ENCODE peak calls at places on chromosomes 16 and 17, in nine cellular contexts. T is HCT116, O is AG09319, L is psoas muscle, A is brain microvascular endothelial cell, U is progenitor cell of endocrine pancreas, F is fibroblast of mammary gland, Z is chondrocyte, B is D721Med. G is an unnamed sample.

GRCh38 chr16:1407749-1408148 is 6.8 kb downstream of the UNKL start:
- DNase-seq in T (no peak), O (peak; percentile 19), L (no peak), A (no peak), U (no peak), F (peak; percentile 64), Z (no peak), B (no peak), G (no peak)

GRCh38 chr17:82283208-82283749 is 9.8 kb upstream of the CSNK1D start:
- DNase-seq in T (no peak), O (no peak), L (no peak), A (peak; percentile 70), U (no peak), F (peak; percentile 88), Z (no peak), B (no peak), G (no peak)

GRCh38 chr17:29076722-29077121 is 33.8 kb downstream of the PIPOX start:
- DNase-seq in T (no peak), O (no peak), L (no peak), A (no peak), U (no peak), F (no peak), Z (no peak), B (no peak), G (no peak)

GRCh38 chr16:70660672-70661350 is 14.5 kb downstream of the IL34 start:
- DNase-seq in T (no peak), O (no peak), L (no peak), A (no peak), U (no peak), F (no peak), Z (no peak), B (no peak), G (no peak)

GRCh38 chr16:86718118-86718517 is 139.8 kb downstream of the FOXL1 start:
- DNase-seq in T (no peak), O (no peak), L (no peak), A (no peak), U (no peak), F (no peak), Z (no peak), B (no peak), G (no peak)

GRCh38 chr16:19294156-19294649 is 8.7 kb downstream of the CLEC19A start:
- DNase-seq in T (no peak), O (no peak), L (peak; percentile 49), A (no peak), U (no peak), F (peak; percentile 13), Z (no peak), B (no peak), G (no peak)

GRCh38 chr16:89687092-89687940 is 827 bp downstream of the CDK10 start:
- DNase-seq in T (no peak), O (no peak), L (no peak), A (peak; percentile 57), U (peak; percentile 42), F (peak; percentile 66), Z (peak; percentile 60), B (no peak), G (no peak)

GRCh38 chr16:55499951-55500350 is 8.9 kb upstream of the LPCAT2 start:
- DNase-seq in T (peak; percentile 41), O (peak; percentile 95), L (no peak), A (peak; percentile 99), U (no peak), F (peak; percentile 96), Z (no peak), B (no peak), G (peak; percentile 99)

GRCh38 chr16:86794216-86794864 is 216.0 kb downstream of the FOXL1 start:
- DNase-seq in T (no peak), O (no peak), L (no peak), A (no peak), U (no peak), F (no peak), Z (no peak), B (no peak), G (no peak)

GRCh38 chr17:63550816-63551639 is 751 bp downstream of the DCAF7 start:
- DNase-seq in T (no peak), O (no peak), L (no peak), A (peak; percentile 42), U (no peak), F (peak; percentile 31), Z (peak; percentile 85), B (no peak), G (no peak)

GRCh38 chr17:50575581-50576210 is 15.2 kb downstream of the CACNA1G start:
- DNase-seq in T (no peak), O (no peak), L (no peak), A (no peak), U (no peak), F (no peak), Z (no peak), B (no peak), G (no peak)

GRCh38 chr17:50579399-50579798 is 18.9 kb downstream of the CACNA1G start:
- DNase-seq in T (no peak), O (no peak), L (no peak), A (no peak), U (no peak), F (no peak), Z (no peak), B (no peak), G (no peak)

GRCh38 chr17:50576864-50577263 is 16.3 kb downstream of the CACNA1G start:
- DNase-seq in T (no peak), O (no peak), L (no peak), A (no peak), U (no peak), F (no peak), Z (no peak), B (no peak), G (no peak)

GRCh38 chr17:50578173-50578572 is 17.7 kb downstream of the CACNA1G start:
- DNase-seq in T (no peak), O (no peak), L (no peak), A (no peak), U (no peak), F (no peak), Z (no peak), B (no peak), G (no peak)

GRCh38 chr17:50577451-50577954 is 17.0 kb downstream of the CACNA1G start:
- DNase-seq in T (no peak), O (no peak), L (no peak), A (no peak), U (no peak), F (no peak), Z (no peak), B (no peak), G (no peak)
- TF ChIP-seq CTCF in T (no peak), O (no peak), L (no peak), A (no peak), U (no peak), F (no peak), Z (no peak), B (no peak), G (no peak)

GRCh38 chr17:8887834-8888703 is 20.6 kb upstream of the PIK3R6 start:
- DNase-seq in T (no peak), O (no peak), L (no peak), A (peak; percentile 51), U (no peak), F (peak; percentile 49), Z (no peak), B (no peak), G (no peak)
- TF ChIP-seq CTCF in T (peak; percentile 22), O (peak; percentile 22), L (peak; percentile 16), A (peak; percentile 66), U (peak; percentile 43), F (peak; percentile 46), Z (peak; percentile 72), B (no peak), G (no peak)

DNA sequence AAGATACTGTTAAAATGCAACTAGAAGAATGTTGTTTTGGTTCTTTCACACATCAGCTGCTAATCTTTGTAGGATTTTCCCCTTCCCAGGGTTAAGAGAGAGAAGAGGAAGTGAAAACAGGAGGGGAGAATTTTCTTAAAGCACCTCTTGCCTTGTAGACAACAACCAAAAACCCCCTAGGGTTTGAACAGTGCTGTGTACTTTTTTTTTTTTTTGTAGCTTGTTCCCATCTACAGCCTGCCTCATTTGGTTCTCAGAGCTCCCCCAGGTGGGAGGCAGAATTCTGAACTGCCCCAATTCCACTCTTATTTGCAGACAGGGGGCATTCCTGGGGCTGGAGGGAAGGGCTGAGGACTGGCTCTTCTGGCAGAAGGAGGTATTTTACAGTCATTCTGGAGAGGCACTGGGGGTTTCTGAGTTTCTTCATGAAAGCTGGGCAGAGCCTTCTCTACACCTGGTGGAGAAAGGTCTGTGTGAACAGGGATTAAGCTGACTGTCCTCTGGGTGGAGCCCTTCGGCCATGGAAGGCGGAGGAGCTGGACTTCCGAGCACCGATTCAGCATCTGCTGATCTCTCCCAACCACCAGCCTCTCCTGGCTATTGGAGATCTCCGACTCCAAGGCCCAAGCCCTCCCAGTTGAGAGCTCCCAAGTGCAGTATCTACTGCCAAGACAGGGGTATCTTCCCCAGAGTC is 32.2 kb downstream of the SMARCE1 start:
- DNase-seq in T (peak; percentile 69), O (no peak), L (no peak), A (peak; percentile 22), U (peak; percentile 43), F (peak; percentile 53), Z (no peak), B (no peak), G (no peak)
- TF ChIP-seq CTCF in T (peak; percentile 72), O (peak; percentile 33), L (peak; percentile 30), A (peak; percentile 72), U (peak; percentile 68), F (peak; percentile 51), Z (peak; percentile 65), B (peak; percentile 28), G (peak; percentile 52)

GRCh38 chr17:73191443-73192218 is 1.2 kb upstream of the COG1 start:
- DNase-seq in T (peak; percentile 80), O (peak; percentile 27), L (peak; percentile 68), A (peak; percentile 64), U (no peak), F (peak; percentile 72), Z (no peak), B (no peak), G (no peak)

GRCh38 chr17:73192219-73192893 is 499 bp upstream of the COG1 start:
- DNase-seq in T (peak; percentile 75), O (peak; percentile 32), L (peak; percentile 72), A (peak; percentile 36), U (peak; percentile 52), F (peak; percentile 44), Z (no peak), B (peak; percentile 37), G (peak; percentile 29)

GRCh38 chr17:73188011-73188410 is 4.8 kb upstream of the COG1 start:
- DNase-seq in T (no peak), O (no peak), L (no peak), A (no peak), U (no peak), F (peak; percentile 34), Z (no peak), B (no peak), G (no peak)

GRCh38 chr17:73187203-73187769 is 5.6 kb upstream of the COG1 start:
- DNase-seq in T (no peak), O (no peak), L (no peak), A (no peak), U (no peak), F (no peak), Z (no peak), B (no peak), G (no peak)

DNA sequence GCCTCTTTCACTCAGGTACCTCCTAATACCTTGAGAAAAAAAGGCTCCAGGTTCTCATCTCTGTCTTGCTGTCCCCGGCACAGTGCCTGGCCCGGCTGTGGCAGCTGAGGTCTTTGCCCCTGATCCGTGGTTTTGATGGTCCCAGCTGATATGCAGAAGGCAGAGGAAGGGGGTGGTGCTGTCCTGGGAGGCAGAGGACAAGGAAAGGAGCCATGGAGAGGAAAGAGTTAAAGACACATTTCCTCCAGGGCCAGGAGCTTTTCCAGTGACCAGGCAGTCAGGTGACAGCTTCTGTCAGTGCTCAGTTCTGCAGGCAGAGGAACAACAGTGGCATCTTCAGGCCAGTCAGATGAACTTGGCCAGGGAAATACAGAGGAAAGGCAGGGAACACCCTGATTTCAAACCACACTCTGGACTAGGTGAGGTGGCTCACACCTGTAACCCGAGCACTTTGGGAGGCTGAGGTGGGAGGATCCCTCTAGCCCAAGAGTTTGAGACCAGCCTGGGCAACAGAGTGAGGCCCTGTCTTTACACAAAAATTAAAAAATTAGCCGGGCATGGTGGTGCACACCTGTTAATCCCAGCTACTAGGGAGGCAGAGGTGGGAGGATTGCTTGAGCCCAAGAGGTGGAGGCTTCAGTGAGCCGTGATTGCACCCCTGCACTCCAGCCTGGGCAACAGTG is 3.3 kb upstream of the COG1 start:
- DNase-seq in T (peak; percentile 71), O (no peak), L (no peak), A (peak; percentile 67), U (no peak), F (peak; percentile 51), Z (no peak), B (peak; percentile 47), G (no peak)
- TF ChIP-seq CTCF in T (peak; percentile 80), O (peak; percentile 61), L (peak; percentile 42), A (peak; percentile 82), U (peak; percentile 56), F (peak; percentile 50), Z (peak; percentile 82), B (peak; percentile 94), G (peak; percentile 71)